ENCODE peak calls at places on chromosomes 5 and 9, in nine cellular contexts. S, N, Z, G, W, B, Q, T and D are unnamed samples. For H3K36me3, the result is how much of the 10 kb centered on the place peaks cover.

GRCh38 chr5:81265101-81265500 is 32.0 kb downstream of the CKMT2 start:
- DNase-seq in S (no peak), N (no peak), Z (no peak), G (no peak), W (no peak), B (no peak), Q (no peak), T (peak), D (no peak)

GRCh38 chr9:123753669-123754307 is 176.1 kb downstream of the DENND1A start:
- DNase-seq in S (no peak), N (no peak), Z (no peak), G (no peak), W (no peak), B (no peak), Q (no peak), T (no peak), D (no peak)

GRCh38 chr5:963673-964531 is 44.7 kb upstream of the NKD2 start:
- DNase-seq in S (no peak), N (no peak), Z (no peak), G (peak), W (no peak), B (no peak), Q (no peak), T (peak), D (no peak)

GRCh38 chr9:37331871-37332270 is 90.6 kb upstream of the GRHPR start:
- DNase-seq in S (no peak), N (no peak), Z (no peak), G (no peak), W (no peak), B (no peak), Q (no peak), T (no peak), D (no peak)

GRCh38 chr9:93427655-93428379 is 23.7 kb upstream of the FAM120A start:
- DNase-seq in S (no peak), N (no peak), Z (no peak), G (no peak), W (no peak), B (no peak), Q (no peak), T (no peak), D (no peak)

GRCh38 chr5:132777209-132778069 is at the start of gene SEPTIN8:
- DNase-seq in S (no peak), N (no peak), Z (peak), G (peak), W (peak), B (peak), Q (peak), T (no peak), D (no peak)

GRCh38 chr5:35202319-35203111 is 27.8 kb downstream of the PRLR start:
- DNase-seq in S (peak), N (no peak), Z (peak), G (peak), W (no peak), B (peak), Q (no peak), T (peak), D (no peak)

GRCh38 chr9:70581214-70581966 is 166.9 kb upstream of the KLF9 start:
- DNase-seq in S (no peak), N (no peak), Z (no peak), G (no peak), W (no peak), B (no peak), Q (no peak), T (no peak), D (peak)

GRCh38 chr5:41856644-41857491 is 13.4 kb downstream of the OXCT1 start:
- DNase-seq in S (no peak), N (peak), Z (peak), G (peak), W (no peak), B (no peak), Q (no peak), T (peak), D (no peak)

GRCh38 chr5:138282918-138283742 is 8.7 kb upstream of the GFRA3 start:
- DNase-seq in S (no peak), N (peak), Z (peak), G (peak), W (no peak), B (peak), Q (peak), T (peak), D (no peak)

GRCh38 chr5:172407861-172408260 is 46.5 kb downstream of the SH3PXD2B start:
- DNase-seq in S (no peak), N (peak), Z (no peak), G (no peak), W (no peak), B (no peak), Q (no peak), T (peak), D (peak)

GRCh38 chr5:33608476-33609026 is 167.8 kb downstream of the TARS1 start:
- DNase-seq in S (no peak), N (no peak), Z (no peak), G (peak), W (no peak), B (no peak), Q (no peak), T (peak), D (no peak)

GRCh38 chr9:129596541-129597328 is 24.2 kb downstream of the C9orf50 start:
- DNase-seq in S (peak), N (no peak), Z (peak), G (peak), W (no peak), B (peak), Q (no peak), T (peak), D (peak)

GRCh38 chr9:14313378-14313940 is 482 bp downstream of the NFIB start:
- DNase-seq in S (no peak), N (no peak), Z (peak), G (no peak), W (peak), B (no peak), Q (no peak), T (peak), D (no peak)

GRCh38 chr5:68505917-68506860 is 290.6 kb downstream of the PIK3R1 start:
- DNase-seq in S (no peak), N (peak), Z (no peak), G (no peak), W (no peak), B (no peak), Q (no peak), T (peak), D (no peak)

GRCh38 chr9:79812099-79812498 is 240.3 kb downstream of the TLE4 start:
- DNase-seq in S (no peak), N (no peak), Z (no peak), G (no peak), W (no peak), B (no peak), Q (no peak), T (no peak), D (no peak)

GRCh38 chr5:107512029-107512428 is 158.7 kb downstream of the EFNA5 start:
- DNase-seq in S (no peak), N (no peak), Z (no peak), G (no peak), W (no peak), B (no peak), Q (no peak), T (no peak), D (no peak)

GRCh38 chr5:109485030-109485429 is 75.3 kb upstream of the PJA2 start:
- DNase-seq in S (peak), N (no peak), Z (peak), G (peak), W (peak), B (peak), Q (peak), T (no peak), D (peak)

GRCh38 chr5:4199461-4199860 is 603.8 kb downstream of the IRX1 start:
- DNase-seq in S (no peak), N (no peak), Z (no peak), G (no peak), W (no peak), B (no peak), Q (no peak), T (no peak), D (no peak)

GRCh38 chr5:124481419-124481818 is 265.0 kb downstream of the ZNF608 start:
- DNase-seq in S (no peak), N (no peak), Z (no peak), G (no peak), W (no peak), B (no peak), Q (no peak), T (no peak), D (no peak)

GRCh38 chr5:38190111-38190510 is 68.2 kb upstream of the EGFLAM start:
- DNase-seq in S (no peak), N (no peak), Z (no peak), G (no peak), W (no peak), B (no peak), Q (no peak), T (no peak), D (no peak)

GRCh38 chr5:54764102-54764501 is 221.3 kb downstream of the ESM1 start:
- DNase-seq in S (no peak), N (no peak), Z (no peak), G (no peak), W (no peak), B (no peak), Q (no peak), T (no peak), D (no peak)

GRCh38 chr9:115146581-115147021 is 28.6 kb upstream of the TNC start:
- DNase-seq in S (no peak), N (peak), Z (no peak), G (no peak), W (no peak), B (no peak), Q (no peak), T (peak), D (no peak)

GRCh38 chr9:14542071-14542470 is 151.2 kb downstream of the ZDHHC21 start:
- DNase-seq in S (no peak), N (no peak), Z (no peak), G (no peak), W (no peak), B (no peak), Q (no peak), T (no peak), D (no peak)

GRCh38 chr5:146588806-146589355 is 72.9 kb upstream of the GPR151 start:
- DNase-seq in S (no peak), N (no peak), Z (no peak), G (no peak), W (no peak), B (no peak), Q (no peak), T (no peak), D (no peak)

GRCh38 chr5:149442563-149443182 is 63.6 kb upstream of the IL17B start:
- DNase-seq in S (peak), N (peak), Z (peak), G (peak), W (peak), B (peak), Q (peak), T (peak), D (peak)
- H3K27ac ChIP-seq in S (peak), N (no peak), Z (peak), G (peak), W (no peak), B (peak), Q (peak), T (peak), D (peak)

GRCh38 chr5:178551059-178551458 is 39.1 kb downstream of the COL23A1 start:
- DNase-seq in S (no peak), N (peak), Z (no peak), G (peak), W (no peak), B (no peak), Q (no peak), T (peak), D (no peak)
- TF ChIP-seq CTCF in S (no peak), N (peak), Z (peak), G (peak), W (peak), B (peak), Q (peak), T (peak), D (peak)

DNA sequence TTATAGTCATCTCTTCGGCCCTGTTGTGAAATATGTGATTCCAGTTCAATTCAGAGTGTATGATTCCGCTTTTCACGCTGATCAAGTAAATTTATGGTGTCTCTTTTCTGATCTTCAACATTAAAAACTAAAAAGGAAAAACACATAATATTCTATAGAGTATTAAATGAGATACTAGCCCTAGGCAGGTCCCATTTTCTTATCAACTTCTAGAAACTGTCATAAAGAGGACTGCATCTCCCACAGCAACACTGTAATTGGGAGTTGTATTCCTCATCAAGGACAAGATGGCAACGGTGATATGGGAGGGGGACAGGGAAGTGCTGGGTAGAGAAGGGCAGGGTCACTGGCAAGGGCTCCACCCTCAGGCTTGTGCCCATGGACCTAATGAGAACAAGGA is 71.6 kb downstream of the GOLM1 start:
- DNase-seq in S (no peak), N (no peak), Z (no peak), G (no peak), W (no peak), B (no peak), Q (no peak), T (no peak), D (no peak)
- H3K36me3 ChIP-seq in S (half or more), N (under half), Z (under half), G (under half), W (under half), B (half or more), Q (under half), T (under half), D (under half)

DNA sequence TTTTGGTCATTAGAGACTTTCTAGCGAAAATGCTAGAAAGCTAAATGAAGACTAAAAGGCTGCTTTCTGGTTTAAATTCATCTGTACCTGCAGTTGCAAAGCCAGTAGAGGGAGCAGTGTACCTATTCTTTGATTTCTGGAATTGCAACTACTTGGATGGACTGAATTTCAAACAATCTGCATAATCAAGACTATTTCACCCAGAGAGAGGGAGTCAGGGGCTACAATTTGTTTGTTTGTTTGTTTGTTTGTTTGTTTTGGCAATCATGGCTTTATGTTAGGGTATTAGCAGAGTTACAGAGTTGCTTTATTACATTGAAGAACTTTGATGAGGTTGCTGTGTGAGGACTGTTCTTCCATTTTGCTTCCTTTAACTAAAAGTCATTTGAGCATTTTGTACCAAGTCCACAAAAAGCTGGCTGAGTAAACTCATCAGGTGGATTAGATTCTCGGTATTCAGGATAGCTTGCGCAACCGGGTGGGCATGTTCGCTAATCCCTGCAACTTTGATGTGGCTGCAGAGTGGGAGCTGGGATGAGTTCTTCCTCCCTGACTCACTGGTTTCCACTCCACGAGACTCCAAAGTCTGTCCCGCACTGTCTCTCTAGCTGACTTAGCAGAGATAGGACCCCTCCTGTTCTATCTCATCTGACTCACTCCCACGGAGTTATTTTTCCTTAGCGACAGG is 80.0 kb upstream of the TUT7 start:
- DNase-seq in S (no peak), N (no peak), Z (no peak), G (peak), W (no peak), B (no peak), Q (no peak), T (peak), D (no peak)
- H3K27ac ChIP-seq in S (no peak), N (no peak), Z (no peak), G (no peak), W (no peak), B (no peak), Q (no peak), T (peak), D (no peak)

DNA sequence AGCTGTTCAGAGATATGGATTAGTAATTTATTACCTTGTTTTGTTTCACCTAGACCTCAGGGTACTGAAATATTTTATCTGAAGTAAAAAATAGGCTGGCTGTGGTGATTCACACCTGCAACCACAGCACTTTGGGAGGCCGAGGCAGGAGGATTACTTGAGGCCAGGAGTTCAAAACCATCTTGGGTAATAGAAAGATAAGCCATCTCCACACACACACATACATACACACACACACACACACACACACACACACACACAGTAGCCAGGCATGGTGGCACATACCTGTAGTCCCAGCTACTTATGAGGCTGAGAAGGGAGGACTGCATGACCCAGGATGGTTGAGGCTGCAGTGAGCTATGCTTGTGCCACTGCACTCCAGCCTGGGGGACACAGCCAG is 3.7 kb downstream of the ANXA2R start:
- DNase-seq in S (no peak), N (no peak), Z (no peak), G (no peak), W (no peak), B (no peak), Q (no peak), T (no peak), D (no peak)
- TF ChIP-seq CTCF in S (no peak), N (no peak), Z (no peak), G (no peak), W (no peak), B (no peak), Q (no peak), T (no peak), D (no peak)

GRCh38 chr5:150054569-150054968 is 31.8 kb downstream of the CSF1R start:
- DNase-seq in S (no peak), N (no peak), Z (no peak), G (no peak), W (no peak), B (no peak), Q (no peak), T (no peak), D (no peak)

GRCh38 chr5:150053231-150053626 is 33.1 kb downstream of the CSF1R start:
- DNase-seq in S (no peak), N (no peak), Z (no peak), G (peak), W (no peak), B (no peak), Q (no peak), T (peak), D (peak)

GRCh38 chr5:150053695-150054392 is 32.5 kb downstream of the CSF1R start:
- DNase-seq in S (no peak), N (no peak), Z (no peak), G (peak), W (no peak), B (no peak), Q (no peak), T (no peak), D (no peak)

GRCh38 chr5:150051657-150052195 is 34.6 kb downstream of the CSF1R start:
- DNase-seq in S (no peak), N (no peak), Z (no peak), G (no peak), W (no peak), B (no peak), Q (no peak), T (no peak), D (no peak)

DNA sequence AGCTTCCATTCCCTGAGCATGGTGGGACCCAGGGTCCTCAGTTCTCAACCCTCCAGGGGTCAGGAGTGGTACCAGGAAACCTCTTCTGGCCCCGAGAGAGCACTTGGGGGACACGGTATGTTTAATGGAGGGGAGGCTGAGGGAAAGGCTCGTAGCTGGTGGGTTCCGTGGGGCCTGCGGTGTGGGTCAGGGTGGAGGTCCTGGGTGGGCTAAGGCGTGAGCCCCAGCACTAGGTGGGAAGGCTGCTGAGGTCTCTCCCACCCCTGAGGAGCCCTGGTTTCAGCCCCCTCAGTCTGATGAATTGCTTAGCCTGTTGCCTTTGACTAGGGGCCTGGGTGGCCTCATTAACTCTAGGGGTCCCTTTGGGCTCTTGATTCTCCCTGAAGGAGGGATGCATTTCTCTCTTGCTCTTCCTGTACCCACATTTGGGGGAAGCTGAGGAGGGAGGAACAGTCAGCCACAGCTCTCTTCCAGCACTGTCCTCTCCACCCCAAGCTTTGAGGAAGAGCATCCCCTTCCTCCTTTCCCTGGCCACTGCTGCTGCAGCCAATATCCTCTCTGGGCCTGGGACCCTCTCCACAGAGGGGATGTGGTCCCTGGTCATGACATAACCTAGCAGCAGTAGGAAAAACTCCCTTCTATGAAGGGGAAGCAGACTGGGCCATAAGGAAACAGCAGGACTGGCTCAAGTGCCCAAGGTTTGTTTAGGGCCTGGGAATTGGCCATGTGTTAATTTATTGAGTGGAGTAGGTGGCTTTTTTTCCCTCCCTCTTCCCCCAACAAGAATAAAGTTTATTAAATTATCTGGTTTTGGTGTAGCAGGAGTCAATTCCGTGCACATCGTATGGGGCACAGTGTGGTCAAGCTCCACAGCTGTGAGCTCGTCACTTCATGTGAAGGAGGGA is 33.8 kb downstream of the CSF1R start:
- DNase-seq in S (no peak), N (no peak), Z (no peak), G (no peak), W (no peak), B (no peak), Q (no peak), T (no peak), D (no peak)
- H3K36me3 ChIP-seq in S (half or more), N (under half), Z (under half), G (under half), W (under half), B (half or more), Q (half or more), T (half or more), D (half or more)